ENCODE peak calls at places on chromosomes 13 and 19, in nine cellular contexts. One of them, this sample, is unnamed.

GRCh38 chr19:51654783-51655182 is 8.2 kb upstream of the SIGLEC14 start:
- DNase-seq in esophagus muscularis mucosa: no peak
- DNase-seq in AG04450: no peak
- DNase-seq in epithelial cell of esophagus: no peak
- DNase-seq in ascending aorta: no peak
- DNase-seq in kidney: no peak
- DNase-seq in Peyer's patch: no peak
- DNase-seq in heart left ventricle: no peak
- DNase-seq in pancreas: no peak
- DNase-seq in this sample: no peak

GRCh38 chr13:20553309-20553708 is 13.6 kb upstream of the IFT88 start:
- DNase-seq in heart left ventricle: no peak
- DNase-seq in esophagus muscularis mucosa: no peak
- DNase-seq in epithelial cell of esophagus: no peak
- DNase-seq in ascending aorta: no peak
- DNase-seq in AG04450: no peak
- DNase-seq in kidney: no peak
- DNase-seq in Peyer's patch: no peak
- DNase-seq in pancreas: no peak
- DNase-seq in this sample: peak

GRCh38 chr13:27339299-27339698 is 68.7 kb downstream of the RASL11A start:
- DNase-seq in kidney: no peak
- DNase-seq in ascending aorta: no peak
- DNase-seq in epithelial cell of esophagus: peak
- DNase-seq in heart left ventricle: no peak
- DNase-seq in AG04450: no peak
- DNase-seq in Peyer's patch: no peak
- DNase-seq in esophagus muscularis mucosa: no peak
- DNase-seq in pancreas: no peak
- DNase-seq in this sample: peak

GRCh38 chr13:80235131-80235530 is 105.8 kb downstream of the SPRY2 start:
- DNase-seq in kidney: no peak
- DNase-seq in Peyer's patch: no peak
- DNase-seq in epithelial cell of esophagus: no peak
- DNase-seq in AG04450: no peak
- DNase-seq in heart left ventricle: no peak
- DNase-seq in esophagus muscularis mucosa: no peak
- DNase-seq in ascending aorta: no peak
- DNase-seq in pancreas: no peak
- DNase-seq in this sample: no peak

GRCh38 chr13:94710881-94711560 is 1.3 kb downstream of the SOX21 start:
- DNase-seq in Peyer's patch: no peak
- DNase-seq in ascending aorta: no peak
- DNase-seq in epithelial cell of esophagus: peak
- DNase-seq in kidney: peak
- DNase-seq in AG04450: no peak
- DNase-seq in pancreas: peak
- DNase-seq in heart left ventricle: no peak
- DNase-seq in esophagus muscularis mucosa: peak
- DNase-seq in this sample: no peak

GRCh38 chr13:94435604-94436226 is 43.8 kb downstream of the DCT start:
- DNase-seq in AG04450: peak
- DNase-seq in heart left ventricle: no peak
- DNase-seq in kidney: no peak
- DNase-seq in Peyer's patch: no peak
- DNase-seq in esophagus muscularis mucosa: peak
- DNase-seq in pancreas: no peak
- DNase-seq in epithelial cell of esophagus: peak
- DNase-seq in ascending aorta: no peak
- DNase-seq in this sample: peak

GRCh38 chr13:91907398-91907797 is 509.0 kb downstream of the GPC5 start:
- DNase-seq in heart left ventricle: no peak
- DNase-seq in ascending aorta: no peak
- DNase-seq in kidney: no peak
- DNase-seq in Peyer's patch: no peak
- DNase-seq in epithelial cell of esophagus: no peak
- DNase-seq in AG04450: no peak
- DNase-seq in esophagus muscularis mucosa: no peak
- DNase-seq in pancreas: no peak
- DNase-seq in this sample: no peak

GRCh38 chr19:19321143-19321577 is 531 bp downstream of the MAU2 start:
- DNase-seq in epithelial cell of esophagus: no peak
- DNase-seq in esophagus muscularis mucosa: no peak
- DNase-seq in ascending aorta: no peak
- DNase-seq in pancreas: no peak
- DNase-seq in AG04450: no peak
- DNase-seq in heart left ventricle: no peak
- DNase-seq in Peyer's patch: no peak
- DNase-seq in kidney: no peak
- DNase-seq in this sample: peak

GRCh38 chr13:52783943-52784342 is 44.3 kb upstream of the CNMD start:
- DNase-seq in AG04450: no peak
- DNase-seq in Peyer's patch: no peak
- DNase-seq in esophagus muscularis mucosa: no peak
- DNase-seq in heart left ventricle: no peak
- DNase-seq in epithelial cell of esophagus: no peak
- DNase-seq in kidney: no peak
- DNase-seq in pancreas: no peak
- DNase-seq in ascending aorta: no peak
- DNase-seq in this sample: no peak

GRCh38 chr13:49214917-49215376 is 5.2 kb upstream of the MLNR start:
- DNase-seq in Peyer's patch: peak
- DNase-seq in ascending aorta: no peak
- DNase-seq in esophagus muscularis mucosa: no peak
- DNase-seq in pancreas: no peak
- DNase-seq in epithelial cell of esophagus: peak
- DNase-seq in heart left ventricle: peak
- DNase-seq in AG04450: no peak
- DNase-seq in kidney: no peak
- DNase-seq in this sample: no peak

GRCh38 chr19:52492201-52492960 is 35.1 kb upstream of the ZNF808 start:
- DNase-seq in heart left ventricle: no peak
- DNase-seq in pancreas: no peak
- DNase-seq in epithelial cell of esophagus: peak
- DNase-seq in kidney: peak
- DNase-seq in Peyer's patch: no peak
- DNase-seq in esophagus muscularis mucosa: no peak
- DNase-seq in ascending aorta: no peak
- DNase-seq in AG04450: no peak
- DNase-seq in this sample: no peak

GRCh38 chr19:46859637-46860124 is 1.1 kb upstream of the ARHGAP35 start:
- DNase-seq in pancreas: peak
- DNase-seq in ascending aorta: no peak
- DNase-seq in epithelial cell of esophagus: no peak
- DNase-seq in kidney: peak
- DNase-seq in Peyer's patch: no peak
- DNase-seq in esophagus muscularis mucosa: no peak
- DNase-seq in heart left ventricle: peak
- DNase-seq in AG04450: no peak
- DNase-seq in this sample: no peak

GRCh38 chr13:112326821-112327370 is 49.3 kb upstream of the SPACA7 start:
- DNase-seq in epithelial cell of esophagus: no peak
- DNase-seq in heart left ventricle: no peak
- DNase-seq in kidney: peak
- DNase-seq in pancreas: no peak
- DNase-seq in AG04450: no peak
- DNase-seq in esophagus muscularis mucosa: no peak
- DNase-seq in Peyer's patch: no peak
- DNase-seq in ascending aorta: no peak
- DNase-seq in this sample: no peak

GRCh38 chr13:21895769-21896168 is 224.9 kb downstream of the FGF9 start:
- DNase-seq in AG04450: no peak
- DNase-seq in pancreas: no peak
- DNase-seq in heart left ventricle: no peak
- DNase-seq in epithelial cell of esophagus: no peak
- DNase-seq in Peyer's patch: peak
- DNase-seq in ascending aorta: no peak
- DNase-seq in esophagus muscularis mucosa: no peak
- DNase-seq in kidney: no peak
- DNase-seq in this sample: no peak

GRCh38 chr13:70310720-70311119 is 202.5 kb upstream of the KLHL1 start:
- DNase-seq in kidney: no peak
- DNase-seq in ascending aorta: no peak
- DNase-seq in heart left ventricle: peak
- DNase-seq in pancreas: no peak
- DNase-seq in esophagus muscularis mucosa: no peak
- DNase-seq in AG04450: no peak
- DNase-seq in epithelial cell of esophagus: peak
- DNase-seq in Peyer's patch: no peak
- DNase-seq in this sample: no peak

GRCh38 chr13:39556856-39557255 is 46.1 kb downstream of the LHFPL6 start:
- DNase-seq in AG04450: no peak
- DNase-seq in epithelial cell of esophagus: no peak
- DNase-seq in heart left ventricle: no peak
- DNase-seq in pancreas: no peak
- DNase-seq in ascending aorta: no peak
- DNase-seq in esophagus muscularis mucosa: no peak
- DNase-seq in kidney: no peak
- DNase-seq in Peyer's patch: no peak
- DNase-seq in this sample: no peak
- TF ChIP-seq CTCF in AG04450: no peak
- TF ChIP-seq CTCF in epithelial cell of esophagus: no peak
- TF ChIP-seq CTCF in heart left ventricle: no peak
- TF ChIP-seq CTCF in pancreas: no peak
- TF ChIP-seq CTCF in ascending aorta: no peak
- TF ChIP-seq CTCF in esophagus muscularis mucosa: no peak
- TF ChIP-seq CTCF in kidney: no peak
- TF ChIP-seq CTCF in Peyer's patch: no peak
- TF ChIP-seq CTCF in this sample: no peak

DNA sequence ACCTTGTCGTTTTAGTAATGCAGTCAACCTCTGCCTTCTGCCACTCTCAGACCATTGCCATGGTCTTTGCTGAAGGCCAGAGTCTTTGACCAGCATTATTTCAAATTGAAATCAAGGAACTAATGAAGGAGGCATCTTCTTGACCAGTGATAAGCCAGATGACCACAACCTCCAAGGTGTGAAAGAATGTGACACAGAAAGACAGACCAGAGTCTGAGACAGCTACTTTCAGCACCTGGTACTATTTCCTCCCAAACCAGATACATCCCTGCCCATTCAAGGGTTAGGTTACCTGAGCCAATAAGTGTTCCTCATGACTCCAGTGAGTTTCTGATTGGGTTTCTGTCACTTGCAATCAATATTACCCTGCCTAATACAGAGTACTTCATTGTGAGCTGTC is 20.3 kb upstream of the RNASEH2B start:
- DNase-seq in heart left ventricle: no peak
- DNase-seq in kidney: no peak
- DNase-seq in AG04450: no peak
- DNase-seq in esophagus muscularis mucosa: no peak
- DNase-seq in pancreas: no peak
- DNase-seq in Peyer's patch: no peak
- DNase-seq in ascending aorta: no peak
- DNase-seq in epithelial cell of esophagus: no peak
- DNase-seq in this sample: no peak
- H3K4me3 ChIP-seq in heart left ventricle: no peak
- H3K4me3 ChIP-seq in kidney: no peak
- H3K4me3 ChIP-seq in AG04450: no peak
- H3K4me3 ChIP-seq in esophagus muscularis mucosa: no peak
- H3K4me3 ChIP-seq in pancreas: no peak
- H3K4me3 ChIP-seq in Peyer's patch: no peak
- H3K4me3 ChIP-seq in ascending aorta: no peak
- H3K4me3 ChIP-seq in epithelial cell of esophagus: no peak
- H3K4me3 ChIP-seq in this sample: no peak

GRCh38 chr13:98313023-98313937 is 136.2 kb upstream of the RNF113B start:
- DNase-seq in kidney: no peak
- DNase-seq in esophagus muscularis mucosa: no peak
- DNase-seq in pancreas: peak
- DNase-seq in Peyer's patch: no peak
- DNase-seq in ascending aorta: no peak
- DNase-seq in AG04450: no peak
- DNase-seq in epithelial cell of esophagus: no peak
- DNase-seq in heart left ventricle: no peak
- DNase-seq in this sample: no peak

GRCh38 chr13:98317573-98318171 is 140.6 kb upstream of the RNF113B start:
- DNase-seq in esophagus muscularis mucosa: no peak
- DNase-seq in AG04450: no peak
- DNase-seq in kidney: no peak
- DNase-seq in epithelial cell of esophagus: no peak
- DNase-seq in heart left ventricle: no peak
- DNase-seq in Peyer's patch: no peak
- DNase-seq in ascending aorta: no peak
- DNase-seq in pancreas: no peak
- DNase-seq in this sample: no peak

GRCh38 chr13:98315902-98316301 is 138.8 kb upstream of the RNF113B start:
- DNase-seq in pancreas: no peak
- DNase-seq in Peyer's patch: no peak
- DNase-seq in kidney: no peak
- DNase-seq in heart left ventricle: no peak
- DNase-seq in esophagus muscularis mucosa: no peak
- DNase-seq in epithelial cell of esophagus: no peak
- DNase-seq in AG04450: no peak
- DNase-seq in ascending aorta: no peak
- DNase-seq in this sample: no peak

GRCh38 chr13:98313938-98314292 is 136.8 kb upstream of the RNF113B start:
- DNase-seq in ascending aorta: no peak
- DNase-seq in epithelial cell of esophagus: no peak
- DNase-seq in Peyer's patch: no peak
- DNase-seq in pancreas: peak
- DNase-seq in heart left ventricle: no peak
- DNase-seq in kidney: no peak
- DNase-seq in AG04450: no peak
- DNase-seq in esophagus muscularis mucosa: no peak
- DNase-seq in this sample: no peak

GRCh38 chr13:98315466-98315865 is 138.4 kb upstream of the RNF113B start:
- DNase-seq in ascending aorta: no peak
- DNase-seq in epithelial cell of esophagus: no peak
- DNase-seq in heart left ventricle: no peak
- DNase-seq in Peyer's patch: no peak
- DNase-seq in esophagus muscularis mucosa: no peak
- DNase-seq in kidney: no peak
- DNase-seq in AG04450: no peak
- DNase-seq in pancreas: no peak
- DNase-seq in this sample: peak
- TF ChIP-seq CTCF in ascending aorta: no peak
- TF ChIP-seq CTCF in epithelial cell of esophagus: no peak
- TF ChIP-seq CTCF in heart left ventricle: no peak
- TF ChIP-seq CTCF in Peyer's patch: no peak
- TF ChIP-seq CTCF in esophagus muscularis mucosa: no peak
- TF ChIP-seq CTCF in kidney: no peak
- TF ChIP-seq CTCF in AG04450: peak
- TF ChIP-seq CTCF in pancreas: no peak
- TF ChIP-seq CTCF in this sample: peak

GRCh38 chr19:31718041-31718440 is 368.8 kb upstream of the TSHZ3 start:
- DNase-seq in pancreas: no peak
- DNase-seq in heart left ventricle: no peak
- DNase-seq in Peyer's patch: no peak
- DNase-seq in AG04450: no peak
- DNase-seq in ascending aorta: no peak
- DNase-seq in epithelial cell of esophagus: no peak
- DNase-seq in esophagus muscularis mucosa: no peak
- DNase-seq in kidney: no peak
- DNase-seq in this sample: peak

GRCh38 chr19:31717316-31717715 is 368.1 kb upstream of the TSHZ3 start:
- DNase-seq in kidney: no peak
- DNase-seq in pancreas: no peak
- DNase-seq in AG04450: no peak
- DNase-seq in Peyer's patch: no peak
- DNase-seq in esophagus muscularis mucosa: no peak
- DNase-seq in epithelial cell of esophagus: no peak
- DNase-seq in heart left ventricle: no peak
- DNase-seq in ascending aorta: no peak
- DNase-seq in this sample: no peak

GRCh38 chr19:31718898-31719297 is 369.7 kb upstream of the TSHZ3 start:
- DNase-seq in Peyer's patch: no peak
- DNase-seq in epithelial cell of esophagus: no peak
- DNase-seq in heart left ventricle: no peak
- DNase-seq in ascending aorta: no peak
- DNase-seq in pancreas: no peak
- DNase-seq in kidney: no peak
- DNase-seq in AG04450: no peak
- DNase-seq in esophagus muscularis mucosa: no peak
- DNase-seq in this sample: peak

GRCh38 chr19:31715249-31715944 is 366.2 kb upstream of the TSHZ3 start:
- DNase-seq in heart left ventricle: no peak
- DNase-seq in pancreas: no peak
- DNase-seq in Peyer's patch: no peak
- DNase-seq in epithelial cell of esophagus: no peak
- DNase-seq in ascending aorta: no peak
- DNase-seq in esophagus muscularis mucosa: no peak
- DNase-seq in AG04450: no peak
- DNase-seq in kidney: no peak
- DNase-seq in this sample: peak
- H3K4me3 ChIP-seq in heart left ventricle: no peak
- H3K4me3 ChIP-seq in pancreas: no peak
- H3K4me3 ChIP-seq in Peyer's patch: no peak
- H3K4me3 ChIP-seq in epithelial cell of esophagus: no peak
- H3K4me3 ChIP-seq in ascending aorta: no peak
- H3K4me3 ChIP-seq in esophagus muscularis mucosa: no peak
- H3K4me3 ChIP-seq in AG04450: no peak
- H3K4me3 ChIP-seq in kidney: no peak
- H3K4me3 ChIP-seq in this sample: no peak